ENCODE peak calls at places on chromosomes 5 and 9, in seven cellular contexts. X is NCI-H1417, N is C1 segment of cervical spinal cord, R is memory B cell, T is H9, C is endothelial cell, E is RWPE1. Q is an unnamed sample.

GRCh38 chr9:107838766-107839165 is 349.2 kb upstream of the KLF4 start:
- DNase-seq in X (no peak), N (no peak), R (no peak), T (no peak), C (no peak), E (no peak), Q (no peak)

GRCh38 chr9:114096041-114096511 is 3.0 kb downstream of the KIF12 start:
- DNase-seq in X (no peak), N (no peak), R (no peak), T (peak; percentile 65), C (peak; percentile 57), E (no peak), Q (peak; percentile 76)

GRCh38 chr9:98640394-98640793 is 68.3 kb downstream of the GABBR2 start:
- DNase-seq in X (no peak), N (no peak), R (no peak), T (no peak), C (no peak), E (no peak), Q (no peak)

GRCh38 chr5:157388148-157388547 is 71.9 kb upstream of the NIPAL4 start:
- DNase-seq in X (peak; percentile 9), N (no peak), R (no peak), T (no peak), C (no peak), E (no peak), Q (no peak)

GRCh38 chr5:172140866-172141265 is 47.2 kb downstream of the STK10 start:
- DNase-seq in X (no peak), N (no peak), R (no peak), T (no peak), C (no peak), E (no peak), Q (no peak)

GRCh38 chr5:58452566-58453258 is 7.2 kb downstream of the PLK2 start:
- DNase-seq in X (no peak), N (no peak), R (no peak), T (no peak), C (no peak), E (no peak), Q (peak; percentile 70)

GRCh38 chr9:69470186-69470977 is 145.4 kb downstream of the ENTREP1 start:
- DNase-seq in X (no peak), N (no peak), R (no peak), T (no peak), C (no peak), E (no peak), Q (no peak)

GRCh38 chr9:22446589-22446949 is at the start of gene DMRTA1:
- DNase-seq in X (no peak), N (peak; percentile 26), R (no peak), T (peak; percentile 92), C (peak; percentile 83), E (peak; percentile 93), Q (peak; percentile 94)

GRCh38 chr5:135150767-135151166 is 116.7 kb upstream of the PITX1 start:
- DNase-seq in X (no peak), N (no peak), R (no peak), T (no peak), C (no peak), E (no peak), Q (no peak)

GRCh38 chr5:143106175-143106574 is 297.3 kb downstream of the NR3C1 start:
- DNase-seq in X (peak; percentile 57), N (no peak), R (no peak), T (no peak), C (peak; percentile 41), E (peak; percentile 64), Q (peak; percentile 77)

GRCh38 chr9:114433086-114433485 is 45.3 kb upstream of the AKNA start:
- DNase-seq in X (no peak), N (no peak), R (no peak), T (peak; percentile 20), C (no peak), E (no peak), Q (peak; percentile 34)

GRCh38 chr9:123401879-123402513 is 46.0 kb downstream of the CRB2 start:
- DNase-seq in X (peak; percentile 81), N (peak; percentile 16), R (no peak), T (no peak), C (peak; percentile 60), E (peak; percentile 88), Q (no peak)

GRCh38 chr9:36456480-36457115 is 56.5 kb upstream of the RNF38 start:
- DNase-seq in X (no peak), N (no peak), R (no peak), T (no peak), C (peak; percentile 12), E (no peak), Q (no peak)

GRCh38 chr9:97594414-97594921 is 38.7 kb downstream of the TSTD2 start:
- DNase-seq in X (peak; percentile 58), N (no peak), R (no peak), T (no peak), C (no peak), E (no peak), Q (no peak)

GRCh38 chr5:17180330-17180843 is 37.0 kb upstream of the BASP1 start:
- DNase-seq in X (no peak), N (no peak), R (no peak), T (no peak), C (no peak), E (no peak), Q (no peak)

Q was measured in islet precursor cell.